ENCODE peak calls at places on chromosomes 6 and 20, in four cellular contexts. P is MM.1S, K is EH, Z is NCI-H226. I is an unnamed sample.

GRCh38 chr6:153980176-153980575 is 58.9 kb upstream of the OPRM1 start:
- DNase-seq in Z (no peak), P (no peak), K (no peak), I (no peak)

GRCh38 chr6:135419162-135419561 is 78.4 kb downstream of the AHI1 start:
- DNase-seq in K (peak; percentile 85), Z (peak; percentile 24), P (no peak), I (no peak)

GRCh38 chr6:32148722-32149576 is 2.8 kb downstream of the PRRT1 start:
- DNase-seq in K (no peak), Z (no peak), P (no peak), I (no peak)

GRCh38 chr6:161228096-161228495 is 45.8 kb downstream of the AGPAT4 start:
- DNase-seq in K (no peak), Z (no peak), P (no peak), I (no peak)

GRCh38 chr20:14142964-14143627 is 147.8 kb downstream of the MACROD2 start:
- DNase-seq in P (no peak), K (peak; percentile 30), Z (peak; percentile 85), I (no peak)

GRCh38 chr6:37222125-37222967 is 35.2 kb upstream of the TBC1D22B start:
- DNase-seq in P (peak; percentile 87), Z (peak; percentile 93), K (peak; percentile 93), I (no peak)

GRCh38 chr20:32368930-32369329 is 10.8 kb downstream of the ASXL1 start:
- DNase-seq in K (peak; percentile 39), Z (peak; percentile 33), P (peak; percentile 42), I (no peak)

GRCh38 chr20:37984018-37984785 is 49.1 kb downstream of the TTI1 start:
- DNase-seq in P (no peak), Z (no peak), K (no peak), I (no peak)

GRCh38 chr6:157323114-157323923 is at the start of gene TMEM242:
- DNase-seq in Z (peak; percentile 88), K (peak; percentile 92), P (peak; percentile 76), I (peak; percentile 81)

GRCh38 chr20:36394340-36394965 is 88.3 kb downstream of the DLGAP4 start:
- DNase-seq in P (no peak), K (no peak), Z (no peak), I (no peak)

GRCh38 chr20:62136283-62137091 is 6.7 kb downstream of the PSMA7 start:
- DNase-seq in P (peak; percentile 75), K (peak; percentile 67), Z (peak; percentile 40), I (no peak)

GRCh38 chr20:49123982-49124381 is 64.2 kb downstream of the STAU1 start:
- DNase-seq in P (no peak), K (no peak), Z (no peak), I (no peak)

GRCh38 chr6:4941782-4942672 is 61.8 kb downstream of the RPP40 start:
- DNase-seq in K (peak; percentile 99), Z (peak; percentile 99), P (peak; percentile 90), I (no peak)

GRCh38 chr20:10987651-10988383 is 314.0 kb upstream of the JAG1 start:
- DNase-seq in K (peak; percentile 19), P (no peak), Z (no peak), I (no peak)

GRCh38 chr6:47404436-47404835 is 73.2 kb upstream of the CD2AP start:
- DNase-seq in P (no peak), Z (no peak), K (no peak), I (no peak)

GRCh38 chr20:51697119-51697826 is 70.9 kb downstream of the ATP9A start:
- DNase-seq in Z (no peak), K (peak; percentile 50), P (no peak), I (no peak)

GRCh38 chr20:63534831-63535651 is 2.1 kb downstream of the PTK6 start:
- DNase-seq in Z (no peak), P (no peak), K (no peak), I (no peak)

GRCh38 chr6:109961666-109962065 is 16.4 kb upstream of the GPR6 start:
- DNase-seq in Z (peak; percentile 84), K (peak; percentile 35), P (no peak), I (peak; percentile 3)

GRCh38 chr6:16286151-16286522 is 47.8 kb downstream of the GMPR start:
- DNase-seq in P (peak; percentile 17), Z (no peak), K (peak; percentile 59), I (no peak)

GRCh38 chr20:25247666-25248500 is at the start of gene PYGB:
- DNase-seq in P (peak; percentile 82), Z (peak; percentile 79), K (peak; percentile 88), I (no peak)

GRCh38 chr6:141594874-141595273 is 537.9 kb upstream of the GJE1 start:
- DNase-seq in P (no peak), K (no peak), Z (no peak), I (no peak)

GRCh38 chr6:7726416-7727149 is 684 bp downstream of the BMP6 start:
- DNase-seq in K (no peak), Z (no peak), P (peak; percentile 30), I (no peak)

GRCh38 chr6:107491059-107491609 is 1.2 kb downstream of the SOBP start:
- DNase-seq in K (peak; percentile 4), Z (no peak), P (no peak), I (no peak)

GRCh38 chr20:48190757-48191156 is 405.5 kb upstream of the SULF2 start:
- DNase-seq in P (no peak), K (no peak), Z (no peak), I (no peak)

GRCh38 chr20:50572922-50573777 is 63.0 kb downstream of the PTPN1 start:
- DNase-seq in K (peak; percentile 77), P (no peak), Z (peak; percentile 41), I (no peak)

GRCh38 chr20:35663813-35664543 is 722 bp downstream of the CPNE1 start:
- DNase-seq in P (peak; percentile 65), K (peak; percentile 33), Z (peak; percentile 8), I (no peak)

GRCh38 chr6:81241717-81242116 is 510.8 kb downstream of the TENT5A start:
- DNase-seq in K (peak; percentile 58), P (peak; percentile 22), Z (peak; percentile 12), I (peak; percentile 29)

GRCh38 chr6:169803291-169803811 is 51.9 kb downstream of the ERMARD start:
- DNase-seq in Z (no peak), P (peak; percentile 10), K (no peak), I (no peak)

GRCh38 chr6:43986177-43986825 is 141.0 kb downstream of the MRPL14 start:
- DNase-seq in K (no peak), Z (no peak), P (no peak), I (no peak)

GRCh38 chr6:291697-292505 is at the start of gene DUSP22:
- DNase-seq in Z (peak; percentile 78), K (peak; percentile 88), P (peak; percentile 96), I (no peak)

GRCh38 chr6:69265090-69265489 is 531.7 kb downstream of the LMBRD1 start:
- DNase-seq in P (no peak), Z (no peak), K (no peak), I (no peak)

I was measured in glomerular endothelial cell.